ENCODE peak calls at places on chromosomes 12 and 14, in nine cellular contexts. One of them, this sample, is unnamed.

GRCh38 chr12:98998697-98999299 is 353.7 kb downstream of the APAF1 start:
- DNase-seq in HS-5: peak
- DNase-seq in AG04449: peak
- DNase-seq in mesendoderm: peak
- DNase-seq in PC-3: peak
- DNase-seq in omental fat pad: no peak
- DNase-seq in body of pancreas: no peak
- DNase-seq in AG09309: peak
- DNase-seq in epithelial cell of esophagus: peak
- DNase-seq in this sample: peak

GRCh38 chr12:77485961-77486579 is 344.6 kb upstream of the NAV3 start:
- DNase-seq in AG09309: no peak
- DNase-seq in HS-5: no peak
- DNase-seq in mesendoderm: peak
- DNase-seq in AG04449: no peak
- DNase-seq in omental fat pad: no peak
- DNase-seq in body of pancreas: no peak
- DNase-seq in PC-3: no peak
- DNase-seq in epithelial cell of esophagus: no peak
- DNase-seq in this sample: no peak

GRCh38 chr14:105530446-105531087 is 4.2 kb downstream of the TMEM121 start:
- DNase-seq in AG09309: no peak
- DNase-seq in omental fat pad: no peak
- DNase-seq in AG04449: no peak
- DNase-seq in mesendoderm: no peak
- DNase-seq in PC-3: no peak
- DNase-seq in epithelial cell of esophagus: no peak
- DNase-seq in HS-5: no peak
- DNase-seq in body of pancreas: no peak
- DNase-seq in this sample: no peak

GRCh38 chr12:89334770-89335169 is 17.5 kb downstream of the DUSP6 start:
- DNase-seq in AG09309: no peak
- DNase-seq in epithelial cell of esophagus: no peak
- DNase-seq in PC-3: no peak
- DNase-seq in mesendoderm: no peak
- DNase-seq in body of pancreas: no peak
- DNase-seq in HS-5: no peak
- DNase-seq in AG04449: no peak
- DNase-seq in omental fat pad: no peak
- DNase-seq in this sample: no peak

GRCh38 chr12:15842106-15842505 is 40.1 kb upstream of the STRAP start:
- DNase-seq in body of pancreas: no peak
- DNase-seq in mesendoderm: no peak
- DNase-seq in epithelial cell of esophagus: peak
- DNase-seq in PC-3: peak
- DNase-seq in omental fat pad: no peak
- DNase-seq in AG09309: peak
- DNase-seq in HS-5: peak
- DNase-seq in AG04449: peak
- DNase-seq in this sample: peak

GRCh38 chr12:39300799-39301198 is 142.1 kb downstream of the KIF21A start:
- DNase-seq in HS-5: peak
- DNase-seq in AG04449: no peak
- DNase-seq in AG09309: peak
- DNase-seq in PC-3: no peak
- DNase-seq in mesendoderm: no peak
- DNase-seq in epithelial cell of esophagus: no peak
- DNase-seq in body of pancreas: no peak
- DNase-seq in omental fat pad: no peak
- DNase-seq in this sample: peak

GRCh38 chr12:67326637-67327036 is 57.5 kb downstream of the CAND1 start:
- DNase-seq in HS-5: no peak
- DNase-seq in mesendoderm: no peak
- DNase-seq in AG09309: no peak
- DNase-seq in AG04449: no peak
- DNase-seq in PC-3: no peak
- DNase-seq in omental fat pad: no peak
- DNase-seq in epithelial cell of esophagus: no peak
- DNase-seq in body of pancreas: no peak
- DNase-seq in this sample: no peak

GRCh38 chr14:94342334-94342934 is 19.3 kb upstream of the SERPINA6 start:
- DNase-seq in PC-3: peak
- DNase-seq in epithelial cell of esophagus: peak
- DNase-seq in AG09309: peak
- DNase-seq in body of pancreas: peak
- DNase-seq in AG04449: peak
- DNase-seq in omental fat pad: peak
- DNase-seq in mesendoderm: no peak
- DNase-seq in HS-5: peak
- DNase-seq in this sample: peak

GRCh38 chr12:42590324-42590934 is 883 bp upstream of the PRICKLE1 start:
- DNase-seq in AG04449: no peak
- DNase-seq in AG09309: no peak
- DNase-seq in PC-3: peak
- DNase-seq in epithelial cell of esophagus: peak
- DNase-seq in HS-5: no peak
- DNase-seq in omental fat pad: no peak
- DNase-seq in mesendoderm: peak
- DNase-seq in body of pancreas: peak
- DNase-seq in this sample: no peak

GRCh38 chr14:103512701-103513611 is 9.7 kb downstream of the CKB start:
- DNase-seq in AG04449: peak
- DNase-seq in PC-3: peak
- DNase-seq in HS-5: no peak
- DNase-seq in omental fat pad: no peak
- DNase-seq in body of pancreas: peak
- DNase-seq in AG09309: peak
- DNase-seq in mesendoderm: no peak
- DNase-seq in epithelial cell of esophagus: peak
- DNase-seq in this sample: peak